ENCODE peak calls at places on chromosomes 6 and 20, in ten cellular contexts. One of them, this sample, is unnamed.

GRCh38 chr20:8461186-8461585 is 329.1 kb downstream of the PLCB1 start:
- DNase-seq in CD8-positive, alpha-beta T cell: no peak
- DNase-seq in esophagus muscularis mucosa: no peak
- DNase-seq in astrocyte of the spinal cord: no peak
- DNase-seq in CD4-positive, alpha-beta T cell: no peak
- DNase-seq in fibroblast of mammary gland: no peak
- DNase-seq in cardiac muscle cell: no peak
- DNase-seq in pancreas: no peak
- DNase-seq in heart right ventricle: no peak
- DNase-seq in SK-N-SH: no peak
- DNase-seq in this sample: no peak

GRCh38 chr6:157774153-157775135 is 48.6 kb upstream of the SNX9 start:
- DNase-seq in CD8-positive, alpha-beta T cell: no peak
- DNase-seq in esophagus muscularis mucosa: no peak
- DNase-seq in astrocyte of the spinal cord: no peak
- DNase-seq in CD4-positive, alpha-beta T cell: no peak
- DNase-seq in fibroblast of mammary gland: no peak
- DNase-seq in cardiac muscle cell: peak
- DNase-seq in pancreas: no peak
- DNase-seq in heart right ventricle: no peak
- DNase-seq in SK-N-SH: peak
- DNase-seq in this sample: no peak

GRCh38 chr6:170129691-170130171 is 161.1 kb downstream of the DLL1 start:
- DNase-seq in CD8-positive, alpha-beta T cell: peak
- DNase-seq in esophagus muscularis mucosa: no peak
- DNase-seq in astrocyte of the spinal cord: no peak
- DNase-seq in CD4-positive, alpha-beta T cell: no peak
- DNase-seq in fibroblast of mammary gland: no peak
- DNase-seq in cardiac muscle cell: peak
- DNase-seq in pancreas: peak
- DNase-seq in heart right ventricle: peak
- DNase-seq in SK-N-SH: peak
- DNase-seq in this sample: no peak

GRCh38 chr6:39821739-39822532 is 29.8 kb downstream of the DAAM2 start:
- DNase-seq in CD8-positive, alpha-beta T cell: no peak
- DNase-seq in esophagus muscularis mucosa: no peak
- DNase-seq in astrocyte of the spinal cord: no peak
- DNase-seq in CD4-positive, alpha-beta T cell: no peak
- DNase-seq in fibroblast of mammary gland: no peak
- DNase-seq in cardiac muscle cell: no peak
- DNase-seq in pancreas: no peak
- DNase-seq in heart right ventricle: peak
- DNase-seq in SK-N-SH: no peak
- DNase-seq in this sample: no peak

GRCh38 chr6:159646731-159647130 is 46.3 kb downstream of the SOD2 start:
- DNase-seq in CD8-positive, alpha-beta T cell: no peak
- DNase-seq in esophagus muscularis mucosa: peak
- DNase-seq in astrocyte of the spinal cord: peak
- DNase-seq in CD4-positive, alpha-beta T cell: no peak
- DNase-seq in fibroblast of mammary gland: peak
- DNase-seq in cardiac muscle cell: no peak
- DNase-seq in pancreas: no peak
- DNase-seq in heart right ventricle: no peak
- DNase-seq in SK-N-SH: no peak
- DNase-seq in this sample: no peak

GRCh38 chr6:70180904-70181599 is 121.8 kb downstream of the COL9A1 start:
- DNase-seq in CD8-positive, alpha-beta T cell: no peak
- DNase-seq in esophagus muscularis mucosa: no peak
- DNase-seq in astrocyte of the spinal cord: no peak
- DNase-seq in CD4-positive, alpha-beta T cell: no peak
- DNase-seq in fibroblast of mammary gland: no peak
- DNase-seq in cardiac muscle cell: no peak
- DNase-seq in pancreas: no peak
- DNase-seq in heart right ventricle: no peak
- DNase-seq in SK-N-SH: no peak
- DNase-seq in this sample: no peak

GRCh38 chr6:12459945-12460800 is 170.0 kb downstream of the EDN1 start:
- DNase-seq in CD8-positive, alpha-beta T cell: no peak
- DNase-seq in esophagus muscularis mucosa: no peak
- DNase-seq in astrocyte of the spinal cord: no peak
- DNase-seq in CD4-positive, alpha-beta T cell: no peak
- DNase-seq in fibroblast of mammary gland: no peak
- DNase-seq in cardiac muscle cell: no peak
- DNase-seq in pancreas: no peak
- DNase-seq in heart right ventricle: no peak
- DNase-seq in SK-N-SH: no peak
- DNase-seq in this sample: no peak

GRCh38 chr6:15431762-15432495 is 186.1 kb downstream of the JARID2 start:
- DNase-seq in CD8-positive, alpha-beta T cell: no peak
- DNase-seq in esophagus muscularis mucosa: no peak
- DNase-seq in astrocyte of the spinal cord: no peak
- DNase-seq in CD4-positive, alpha-beta T cell: no peak
- DNase-seq in fibroblast of mammary gland: peak
- DNase-seq in cardiac muscle cell: peak
- DNase-seq in pancreas: no peak
- DNase-seq in heart right ventricle: no peak
- DNase-seq in SK-N-SH: no peak
- DNase-seq in this sample: no peak

GRCh38 chr6:15441982-15442381 is 196.1 kb downstream of the JARID2 start:
- DNase-seq in CD8-positive, alpha-beta T cell: no peak
- DNase-seq in esophagus muscularis mucosa: no peak
- DNase-seq in astrocyte of the spinal cord: no peak
- DNase-seq in CD4-positive, alpha-beta T cell: no peak
- DNase-seq in fibroblast of mammary gland: no peak
- DNase-seq in cardiac muscle cell: no peak
- DNase-seq in pancreas: no peak
- DNase-seq in heart right ventricle: no peak
- DNase-seq in SK-N-SH: no peak
- DNase-seq in this sample: no peak

GRCh38 chr6:142942805-142943227 is 2.2 kb downstream of the HIVEP2 start:
- DNase-seq in CD8-positive, alpha-beta T cell: no peak
- DNase-seq in esophagus muscularis mucosa: no peak
- DNase-seq in astrocyte of the spinal cord: peak
- DNase-seq in CD4-positive, alpha-beta T cell: no peak
- DNase-seq in fibroblast of mammary gland: peak
- DNase-seq in cardiac muscle cell: no peak
- DNase-seq in pancreas: no peak
- DNase-seq in heart right ventricle: no peak
- DNase-seq in SK-N-SH: peak
- DNase-seq in this sample: no peak

GRCh38 chr6:26604026-26604425 is 7.3 kb downstream of the ABT1 start:
- DNase-seq in CD8-positive, alpha-beta T cell: no peak
- DNase-seq in esophagus muscularis mucosa: no peak
- DNase-seq in astrocyte of the spinal cord: no peak
- DNase-seq in CD4-positive, alpha-beta T cell: no peak
- DNase-seq in fibroblast of mammary gland: no peak
- DNase-seq in cardiac muscle cell: no peak
- DNase-seq in pancreas: no peak
- DNase-seq in heart right ventricle: no peak
- DNase-seq in SK-N-SH: no peak
- DNase-seq in this sample: no peak

GRCh38 chr6:26609463-26609862 is 12.7 kb downstream of the ABT1 start:
- DNase-seq in CD8-positive, alpha-beta T cell: no peak
- DNase-seq in esophagus muscularis mucosa: no peak
- DNase-seq in astrocyte of the spinal cord: no peak
- DNase-seq in CD4-positive, alpha-beta T cell: no peak
- DNase-seq in fibroblast of mammary gland: no peak
- DNase-seq in cardiac muscle cell: no peak
- DNase-seq in pancreas: no peak
- DNase-seq in heart right ventricle: no peak
- DNase-seq in SK-N-SH: no peak
- DNase-seq in this sample: no peak

GRCh38 chr6:26611599-26611998 is 14.8 kb downstream of the ABT1 start:
- DNase-seq in CD8-positive, alpha-beta T cell: no peak
- DNase-seq in esophagus muscularis mucosa: no peak
- DNase-seq in astrocyte of the spinal cord: no peak
- DNase-seq in CD4-positive, alpha-beta T cell: no peak
- DNase-seq in fibroblast of mammary gland: no peak
- DNase-seq in cardiac muscle cell: no peak
- DNase-seq in pancreas: no peak
- DNase-seq in heart right ventricle: no peak
- DNase-seq in SK-N-SH: no peak
- DNase-seq in this sample: no peak

GRCh38 chr6:26604797-26605196 is 8.0 kb downstream of the ABT1 start:
- DNase-seq in CD8-positive, alpha-beta T cell: no peak
- DNase-seq in esophagus muscularis mucosa: no peak
- DNase-seq in astrocyte of the spinal cord: no peak
- DNase-seq in CD4-positive, alpha-beta T cell: no peak
- DNase-seq in fibroblast of mammary gland: no peak
- DNase-seq in cardiac muscle cell: no peak
- DNase-seq in pancreas: no peak
- DNase-seq in heart right ventricle: no peak
- DNase-seq in SK-N-SH: no peak
- DNase-seq in this sample: no peak

GRCh38 chr6:26607434-26608230 is 10.9 kb downstream of the ABT1 start:
- DNase-seq in CD8-positive, alpha-beta T cell: peak
- DNase-seq in esophagus muscularis mucosa: no peak
- DNase-seq in astrocyte of the spinal cord: peak
- DNase-seq in CD4-positive, alpha-beta T cell: peak
- DNase-seq in fibroblast of mammary gland: peak
- DNase-seq in cardiac muscle cell: peak
- DNase-seq in pancreas: no peak
- DNase-seq in heart right ventricle: no peak
- DNase-seq in SK-N-SH: peak
- DNase-seq in this sample: no peak
- TF ChIP-seq CTCF in CD8-positive, alpha-beta T cell: peak
- TF ChIP-seq CTCF in esophagus muscularis mucosa: peak
- TF ChIP-seq CTCF in astrocyte of the spinal cord: peak
- TF ChIP-seq CTCF in CD4-positive, alpha-beta T cell: peak
- TF ChIP-seq CTCF in fibroblast of mammary gland: peak
- TF ChIP-seq CTCF in cardiac muscle cell: peak
- TF ChIP-seq CTCF in pancreas: no peak
- TF ChIP-seq CTCF in heart right ventricle: peak
- TF ChIP-seq CTCF in SK-N-SH: peak
- TF ChIP-seq CTCF in this sample: no peak

GRCh38 chr6:16969699-16970695 is 131.9 kb upstream of the STMND1 start:
- DNase-seq in CD8-positive, alpha-beta T cell: no peak
- DNase-seq in esophagus muscularis mucosa: no peak
- DNase-seq in astrocyte of the spinal cord: no peak
- DNase-seq in CD4-positive, alpha-beta T cell: no peak
- DNase-seq in fibroblast of mammary gland: peak
- DNase-seq in cardiac muscle cell: peak
- DNase-seq in pancreas: no peak
- DNase-seq in heart right ventricle: no peak
- DNase-seq in SK-N-SH: no peak
- DNase-seq in this sample: no peak
- TF ChIP-seq CTCF in CD8-positive, alpha-beta T cell: no peak
- TF ChIP-seq CTCF in esophagus muscularis mucosa: no peak
- TF ChIP-seq CTCF in astrocyte of the spinal cord: no peak
- TF ChIP-seq CTCF in CD4-positive, alpha-beta T cell: no peak
- TF ChIP-seq CTCF in fibroblast of mammary gland: no peak
- TF ChIP-seq CTCF in cardiac muscle cell: no peak
- TF ChIP-seq CTCF in pancreas: no peak
- TF ChIP-seq CTCF in heart right ventricle: no peak
- TF ChIP-seq CTCF in SK-N-SH: no peak
- TF ChIP-seq CTCF in this sample: no peak

GRCh38 chr6:138795809-138796469 is at the start of gene ECT2L:
- DNase-seq in CD8-positive, alpha-beta T cell: no peak
- DNase-seq in esophagus muscularis mucosa: peak
- DNase-seq in astrocyte of the spinal cord: peak
- DNase-seq in CD4-positive, alpha-beta T cell: no peak
- DNase-seq in fibroblast of mammary gland: peak
- DNase-seq in cardiac muscle cell: peak
- DNase-seq in pancreas: peak
- DNase-seq in heart right ventricle: peak
- DNase-seq in SK-N-SH: peak
- DNase-seq in this sample: no peak

GRCh38 chr6:138800377-138801150 is 4.7 kb downstream of the ECT2L start:
- DNase-seq in CD8-positive, alpha-beta T cell: no peak
- DNase-seq in esophagus muscularis mucosa: no peak
- DNase-seq in astrocyte of the spinal cord: no peak
- DNase-seq in CD4-positive, alpha-beta T cell: no peak
- DNase-seq in fibroblast of mammary gland: peak
- DNase-seq in cardiac muscle cell: no peak
- DNase-seq in pancreas: no peak
- DNase-seq in heart right ventricle: no peak
- DNase-seq in SK-N-SH: peak
- DNase-seq in this sample: no peak

GRCh38 chr6:138803914-138804313 is 8.0 kb downstream of the ECT2L start:
- DNase-seq in CD8-positive, alpha-beta T cell: no peak
- DNase-seq in esophagus muscularis mucosa: no peak
- DNase-seq in astrocyte of the spinal cord: no peak
- DNase-seq in CD4-positive, alpha-beta T cell: no peak
- DNase-seq in fibroblast of mammary gland: peak
- DNase-seq in cardiac muscle cell: no peak
- DNase-seq in pancreas: no peak
- DNase-seq in heart right ventricle: no peak
- DNase-seq in SK-N-SH: no peak
- DNase-seq in this sample: no peak

DNA sequence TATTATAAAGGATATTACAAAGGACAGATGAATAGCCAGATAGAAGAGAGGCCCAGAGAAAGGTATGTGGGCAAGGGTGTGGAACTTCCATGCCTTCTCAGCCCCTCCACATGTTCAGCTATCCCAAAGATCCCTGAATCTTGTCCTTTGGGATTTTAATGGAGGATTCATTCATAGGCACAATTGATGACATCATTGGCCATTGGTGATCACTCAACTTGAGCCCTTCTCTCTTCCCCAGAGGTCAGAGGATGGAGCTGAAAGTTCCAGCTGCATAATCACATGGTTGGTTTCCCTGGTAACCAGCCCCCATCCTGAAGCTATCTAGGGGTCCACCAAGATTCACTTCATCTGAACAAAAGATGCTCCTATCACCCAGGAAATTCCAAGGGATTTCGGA is 2.1 kb downstream of the ECT2L start:
- DNase-seq in CD8-positive, alpha-beta T cell: no peak
- DNase-seq in esophagus muscularis mucosa: no peak
- DNase-seq in astrocyte of the spinal cord: no peak
- DNase-seq in CD4-positive, alpha-beta T cell: no peak
- DNase-seq in fibroblast of mammary gland: no peak
- DNase-seq in cardiac muscle cell: no peak
- DNase-seq in pancreas: no peak
- DNase-seq in heart right ventricle: no peak
- DNase-seq in SK-N-SH: no peak
- DNase-seq in this sample: no peak
- TF ChIP-seq CTCF in CD8-positive, alpha-beta T cell: no peak
- TF ChIP-seq CTCF in esophagus muscularis mucosa: no peak
- TF ChIP-seq CTCF in astrocyte of the spinal cord: no peak
- TF ChIP-seq CTCF in CD4-positive, alpha-beta T cell: no peak
- TF ChIP-seq CTCF in fibroblast of mammary gland: no peak
- TF ChIP-seq CTCF in cardiac muscle cell: no peak
- TF ChIP-seq CTCF in pancreas: no peak
- TF ChIP-seq CTCF in heart right ventricle: no peak
- TF ChIP-seq CTCF in SK-N-SH: no peak
- TF ChIP-seq CTCF in this sample: no peak

DNA sequence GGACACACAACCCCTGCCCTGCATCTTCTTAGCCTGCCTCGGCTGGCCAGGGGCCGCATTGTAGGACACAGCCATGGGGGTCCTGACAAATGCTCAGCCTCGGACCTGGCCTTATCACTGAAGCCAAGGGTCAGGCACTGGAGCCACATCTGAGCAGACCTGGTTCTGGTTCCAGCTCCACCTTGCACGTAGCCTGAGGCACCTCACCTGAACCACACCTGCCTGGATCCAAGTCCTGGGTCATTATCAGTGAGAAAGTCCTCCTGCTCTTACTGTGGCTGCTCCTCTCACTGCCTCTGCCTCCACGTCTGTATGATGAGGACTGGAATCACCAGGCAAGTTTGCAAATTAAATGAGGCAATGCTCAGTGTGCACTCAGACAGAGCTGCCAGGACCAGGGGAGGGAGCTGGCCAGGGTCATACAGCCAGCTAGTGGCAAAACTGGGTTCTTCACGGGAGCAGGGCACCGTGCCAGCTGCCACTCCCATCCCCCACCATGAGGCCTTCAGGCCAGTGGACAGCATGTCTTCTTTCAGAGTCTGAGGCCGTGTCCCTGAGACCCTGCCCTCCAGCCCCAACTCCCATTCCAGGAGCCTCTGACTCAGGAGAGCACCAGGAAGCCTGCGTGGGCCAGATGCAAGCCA is 40.2 kb downstream of the MRPL14 start:
- DNase-seq in CD8-positive, alpha-beta T cell: no peak
- DNase-seq in esophagus muscularis mucosa: no peak
- DNase-seq in astrocyte of the spinal cord: no peak
- DNase-seq in CD4-positive, alpha-beta T cell: no peak
- DNase-seq in fibroblast of mammary gland: no peak
- DNase-seq in cardiac muscle cell: no peak
- DNase-seq in pancreas: peak
- DNase-seq in heart right ventricle: peak
- DNase-seq in SK-N-SH: peak
- DNase-seq in this sample: no peak
- TF ChIP-seq CTCF in CD8-positive, alpha-beta T cell: no peak
- TF ChIP-seq CTCF in esophagus muscularis mucosa: no peak
- TF ChIP-seq CTCF in astrocyte of the spinal cord: no peak
- TF ChIP-seq CTCF in CD4-positive, alpha-beta T cell: no peak
- TF ChIP-seq CTCF in fibroblast of mammary gland: no peak
- TF ChIP-seq CTCF in cardiac muscle cell: no peak
- TF ChIP-seq CTCF in pancreas: no peak
- TF ChIP-seq CTCF in heart right ventricle: no peak
- TF ChIP-seq CTCF in SK-N-SH: no peak
- TF ChIP-seq CTCF in this sample: no peak

This sample was measured in activated B cell treated with CpG ODN at 0.5 μM for 24 hours.